ENCODE peak calls at places on chromosomes 2 and 18, in four cellular contexts. One of them, this sample, is unnamed.

GRCh38 chr18:63299837-63300787 is 19.5 kb downstream of the BCL2 start:
- DNase-seq in A549: no peak
- DNase-seq in IMR-90: peak; percentile 31
- DNase-seq in H1: no peak
- DNase-seq in this sample: no peak

GRCh38 chr2:23430263-23430662 is 45.3 kb downstream of the KLHL29 start:
- DNase-seq in A549: no peak
- DNase-seq in IMR-90: peak; percentile 99
- DNase-seq in H1: peak; percentile 17
- DNase-seq in this sample: no peak

GRCh38 chr2:145194671-145195070 is 674.8 kb upstream of the ZEB2 start:
- DNase-seq in A549: no peak
- DNase-seq in IMR-90: no peak
- DNase-seq in H1: no peak
- DNase-seq in this sample: no peak

GRCh38 chr2:58484201-58484600 is 243.1 kb upstream of the FANCL start:
- DNase-seq in A549: no peak
- DNase-seq in IMR-90: peak; percentile 16
- DNase-seq in H1: no peak
- DNase-seq in this sample: no peak

GRCh38 chr18:31500161-31500688 is 2.2 kb downstream of the DSG2 start:
- DNase-seq in A549: no peak
- DNase-seq in IMR-90: no peak
- DNase-seq in H1: no peak
- DNase-seq in this sample: no peak

GRCh38 chr2:46495347-46496030 is 16.1 kb downstream of the TMEM247 start:
- DNase-seq in A549: no peak
- DNase-seq in IMR-90: peak; percentile 67
- DNase-seq in H1: no peak
- DNase-seq in this sample: no peak

GRCh38 chr2:113253453-113253852 is 25.3 kb downstream of the PAX8 start:
- DNase-seq in A549: no peak
- DNase-seq in IMR-90: no peak
- DNase-seq in H1: no peak
- DNase-seq in this sample: no peak

GRCh38 chr2:55438391-55439100 is 18.9 kb upstream of the CCDC88A start:
- DNase-seq in A549: no peak
- DNase-seq in IMR-90: no peak
- DNase-seq in H1: no peak
- DNase-seq in this sample: no peak

GRCh38 chr2:30862054-30862651 is 54.9 kb upstream of the CAPN13 start:
- DNase-seq in A549: peak; percentile 87
- DNase-seq in IMR-90: peak; percentile 73
- DNase-seq in H1: peak; percentile 53
- DNase-seq in this sample: peak; percentile 83

GRCh38 chr2:121521359-121521758 is 9.3 kb upstream of the RNU4ATAC start:
- DNase-seq in A549: no peak
- DNase-seq in IMR-90: peak; percentile 80
- DNase-seq in H1: no peak
- DNase-seq in this sample: no peak

GRCh38 chr2:105857076-105857740 is 112.5 kb downstream of the NCK2 start:
- DNase-seq in A549: no peak
- DNase-seq in IMR-90: no peak
- DNase-seq in H1: no peak
- DNase-seq in this sample: no peak

GRCh38 chr18:63994783-63995399 is 25.0 kb downstream of the SERPINB8 start:
- DNase-seq in A549: peak; percentile 43
- DNase-seq in IMR-90: peak; percentile 61
- DNase-seq in H1: peak; percentile 77
- DNase-seq in this sample: peak; percentile 72

GRCh38 chr2:64005707-64006356 is 13.4 kb downstream of the VPS54 start:
- DNase-seq in A549: no peak
- DNase-seq in IMR-90: no peak
- DNase-seq in H1: no peak
- DNase-seq in this sample: no peak

GRCh38 chr2:128599700-128600099 is 281.0 kb upstream of the HS6ST1 start:
- DNase-seq in A549: no peak
- DNase-seq in IMR-90: no peak
- DNase-seq in H1: no peak
- DNase-seq in this sample: no peak
- TF ChIP-seq RFX5 in A549: no peak
- TF ChIP-seq RFX5 in IMR-90: no peak
- TF ChIP-seq RFX5 in H1: no peak
- TF ChIP-seq RFX5 in this sample: no peak

GRCh38 chr2:146870691-146871090 is 974.1 kb upstream of the ACVR2A start:
- DNase-seq in A549: no peak
- DNase-seq in IMR-90: no peak
- DNase-seq in H1: no peak
- DNase-seq in this sample: no peak
- TF ChIP-seq CTCF in A549: no peak
- TF ChIP-seq CTCF in IMR-90: no peak
- TF ChIP-seq CTCF in H1: no peak
- TF ChIP-seq CTCF in this sample: no peak

GRCh38 chr2:207764096-207764630 is 5.5 kb downstream of the FZD5 start:
- DNase-seq in A549: no peak
- DNase-seq in IMR-90: no peak
- DNase-seq in H1: peak; percentile 33
- DNase-seq in this sample: no peak

GRCh38 chr2:207765541-207765940 is 4.2 kb downstream of the FZD5 start:
- DNase-seq in A549: peak; percentile 57
- DNase-seq in IMR-90: no peak
- DNase-seq in H1: no peak
- DNase-seq in this sample: no peak

GRCh38 chr2:207765960-207766582 is 3.6 kb downstream of the FZD5 start:
- DNase-seq in A549: no peak
- DNase-seq in IMR-90: no peak
- DNase-seq in H1: no peak
- DNase-seq in this sample: no peak

GRCh38 chr2:207762146-207762545 is 7.6 kb downstream of the FZD5 start:
- DNase-seq in A549: no peak
- DNase-seq in IMR-90: peak; percentile 53
- DNase-seq in H1: no peak
- DNase-seq in this sample: no peak

GRCh38 chr2:207763308-207763707 is 6.4 kb downstream of the FZD5 start:
- DNase-seq in A549: no peak
- DNase-seq in IMR-90: no peak
- DNase-seq in H1: peak; percentile 33
- DNase-seq in this sample: no peak
- TF ChIP-seq RFX5 in A549: no peak
- TF ChIP-seq RFX5 in IMR-90: no peak
- TF ChIP-seq RFX5 in H1: no peak
- TF ChIP-seq RFX5 in this sample: no peak

GRCh38 chr2:134823431-134823830 is 15.0 kb upstream of the ACMSD start:
- DNase-seq in A549: no peak
- DNase-seq in IMR-90: no peak
- DNase-seq in H1: no peak
- DNase-seq in this sample: no peak

GRCh38 chr2:134823832-134824231 is 14.6 kb upstream of the ACMSD start:
- DNase-seq in A549: no peak
- DNase-seq in IMR-90: no peak
- DNase-seq in H1: no peak
- DNase-seq in this sample: no peak

GRCh38 chr2:134819334-134819733 is 19.1 kb upstream of the ACMSD start:
- DNase-seq in A549: peak; percentile 20
- DNase-seq in IMR-90: peak; percentile 74
- DNase-seq in H1: no peak
- DNase-seq in this sample: no peak

GRCh38 chr2:134815741-134816140 is 22.7 kb upstream of the ACMSD start:
- DNase-seq in A549: no peak
- DNase-seq in IMR-90: no peak
- DNase-seq in H1: no peak
- DNase-seq in this sample: no peak

GRCh38 chr2:134818321-134818720 is 20.1 kb upstream of the ACMSD start:
- DNase-seq in A549: no peak
- DNase-seq in IMR-90: peak; percentile 36
- DNase-seq in H1: no peak
- DNase-seq in this sample: no peak
- TF ChIP-seq CTCF in A549: no peak
- TF ChIP-seq CTCF in IMR-90: no peak
- TF ChIP-seq CTCF in H1: no peak
- TF ChIP-seq CTCF in this sample: no peak

GRCh38 chr2:34849827-34850226 is 1250.7 kb upstream of the FAM98A start:
- DNase-seq in A549: no peak
- DNase-seq in IMR-90: no peak
- DNase-seq in H1: no peak
- DNase-seq in this sample: no peak

GRCh38 chr2:34851804-34852203 is 1252.7 kb upstream of the FAM98A start:
- DNase-seq in A549: no peak
- DNase-seq in IMR-90: no peak
- DNase-seq in H1: no peak
- DNase-seq in this sample: no peak

DNA sequence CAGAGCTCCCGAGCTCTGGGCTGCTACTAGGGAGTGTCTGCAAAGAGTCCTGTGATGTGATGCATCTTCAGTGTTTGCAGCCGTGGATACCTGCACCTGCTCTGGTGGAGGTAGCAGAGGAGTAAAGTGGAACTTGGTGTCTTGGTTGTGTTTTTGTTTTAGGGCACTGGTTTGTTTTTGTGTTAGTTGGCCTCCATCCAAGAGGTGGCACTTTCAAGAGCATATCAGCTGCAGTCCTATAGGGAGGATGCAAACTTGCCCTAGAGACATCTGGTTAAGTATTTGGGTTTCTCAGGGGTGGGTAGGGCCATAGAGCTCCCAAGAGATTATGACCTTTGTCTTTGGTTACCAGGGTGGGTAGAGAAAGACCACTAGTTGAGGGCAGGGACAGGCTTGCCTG is 1249.0 kb upstream of the FAM98A start:
- DNase-seq in A549: no peak
- DNase-seq in IMR-90: no peak
- DNase-seq in H1: no peak
- DNase-seq in this sample: no peak
- TF ChIP-seq RFX5 in A549: no peak
- TF ChIP-seq RFX5 in IMR-90: no peak
- TF ChIP-seq RFX5 in H1: no peak
- TF ChIP-seq RFX5 in this sample: no peak

GRCh38 chr2:102251042-102251848 is 60.1 kb upstream of the IL1RL1 start:
- DNase-seq in A549: peak; percentile 68
- DNase-seq in IMR-90: no peak
- DNase-seq in H1: peak; percentile 82
- DNase-seq in this sample: peak; percentile 45
- TF ChIP-seq CTCF in A549: peak; percentile 72
- TF ChIP-seq CTCF in IMR-90: no peak
- TF ChIP-seq CTCF in H1: peak; percentile 55
- TF ChIP-seq CTCF in this sample: peak; percentile 52

DNA sequence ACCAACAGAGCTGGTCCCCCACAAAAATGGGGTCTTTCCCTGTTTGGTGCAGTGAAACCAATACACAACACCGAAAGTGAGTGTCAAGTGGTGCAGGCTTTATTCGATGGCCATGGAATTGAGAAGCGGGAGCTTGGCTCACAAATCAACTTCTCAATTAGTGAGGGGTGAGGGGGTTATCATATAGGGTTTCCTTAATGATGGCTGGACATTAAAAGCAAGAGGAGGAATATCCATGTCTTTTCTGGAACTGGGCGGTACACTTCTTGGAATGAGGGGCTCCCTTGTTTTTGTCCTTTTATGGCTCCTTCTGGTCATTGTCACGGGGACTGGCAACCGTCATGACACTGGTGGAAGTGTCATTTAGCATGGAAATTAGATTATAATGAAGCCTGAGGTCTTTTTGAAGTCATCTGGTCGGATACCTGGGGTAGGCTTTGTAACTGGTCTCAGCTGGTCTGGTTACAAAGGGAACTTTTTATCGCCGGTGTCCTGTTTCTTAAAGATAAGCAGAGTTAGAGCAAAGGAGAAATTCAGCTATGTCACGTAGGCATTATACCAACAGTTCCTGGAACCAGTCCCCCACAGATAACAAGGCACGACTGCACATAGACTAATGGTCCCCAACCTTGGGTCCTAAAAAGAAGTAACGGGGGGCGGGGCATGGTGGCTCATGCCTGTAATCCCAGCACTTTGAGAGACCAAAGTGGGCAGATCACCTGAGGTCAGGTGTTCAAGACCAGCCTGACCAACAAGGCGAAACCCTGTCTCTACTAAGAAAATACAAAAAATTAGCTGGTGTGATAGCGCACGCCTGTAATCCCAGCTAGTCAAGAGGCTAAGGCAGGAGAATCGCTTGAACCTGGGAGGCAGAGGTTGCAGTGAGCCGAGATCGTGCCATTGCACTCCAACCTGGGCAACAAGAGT is 93.5 kb upstream of the NDUFV2 start:
- DNase-seq in A549: no peak
- DNase-seq in IMR-90: no peak
- DNase-seq in H1: no peak
- DNase-seq in this sample: peak; percentile 40
- TF ChIP-seq RFX5 in A549: no peak
- TF ChIP-seq RFX5 in IMR-90: no peak
- TF ChIP-seq RFX5 in H1: no peak
- TF ChIP-seq RFX5 in this sample: no peak

GRCh38 chr2:172705352-172705751 is 30.3 kb upstream of the RAPGEF4 start:
- DNase-seq in A549: no peak
- DNase-seq in IMR-90: no peak
- DNase-seq in H1: no peak
- DNase-seq in this sample: no peak

GRCh38 chr2:172701250-172701649 is 34.4 kb upstream of the RAPGEF4 start:
- DNase-seq in A549: no peak
- DNase-seq in IMR-90: peak; percentile 92
- DNase-seq in H1: no peak
- DNase-seq in this sample: no peak

GRCh38 chr2:172708247-172708646 is 27.4 kb upstream of the RAPGEF4 start:
- DNase-seq in A549: no peak
- DNase-seq in IMR-90: no peak
- DNase-seq in H1: no peak
- DNase-seq in this sample: no peak

GRCh38 chr2:172702451-172702850 is 33.2 kb upstream of the RAPGEF4 start:
- DNase-seq in A549: no peak
- DNase-seq in IMR-90: no peak
- DNase-seq in H1: no peak
- DNase-seq in this sample: no peak

GRCh38 chr2:172704072-172704936 is 31.3 kb upstream of the RAPGEF4 start:
- DNase-seq in A549: peak; percentile 42
- DNase-seq in IMR-90: peak; percentile 51
- DNase-seq in H1: no peak
- DNase-seq in this sample: peak; percentile 44
- TF ChIP-seq CTCF in A549: peak; percentile 70
- TF ChIP-seq CTCF in IMR-90: peak; percentile 54
- TF ChIP-seq CTCF in H1: peak; percentile 55
- TF ChIP-seq CTCF in this sample: peak; percentile 63

DNA sequence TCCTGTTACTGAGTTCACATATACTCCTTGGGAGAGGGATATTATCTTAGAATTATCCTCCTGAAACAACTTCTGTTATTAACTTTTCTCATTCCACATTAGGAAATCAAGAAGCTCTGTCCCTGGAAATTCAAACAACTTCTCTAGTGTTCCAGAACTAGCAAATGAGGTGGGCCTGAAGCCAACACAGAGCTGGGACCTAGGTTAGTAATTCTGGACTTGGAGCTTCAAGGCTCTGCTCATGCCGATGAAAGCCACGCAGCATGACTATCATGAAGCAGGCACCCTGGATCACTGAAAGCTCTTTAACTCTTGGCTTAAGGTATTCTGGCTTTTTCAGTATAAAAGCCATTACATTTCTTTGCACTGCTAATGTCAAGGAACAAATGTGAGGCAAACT is 242.7 kb downstream of the TGIF1 start:
- DNase-seq in A549: no peak
- DNase-seq in IMR-90: no peak
- DNase-seq in H1: no peak
- DNase-seq in this sample: no peak
- TF ChIP-seq RFX5 in A549: no peak
- TF ChIP-seq RFX5 in IMR-90: no peak
- TF ChIP-seq RFX5 in H1: no peak
- TF ChIP-seq RFX5 in this sample: no peak

This sample was measured in SK-N-SH.